ENCODE peak calls at places on chromosomes 1 and 21, in ten cellular contexts. One of them, this sample, is unnamed.

GRCh38 chr1:116791727-116792126 is 37.5 kb downstream of the CD2 start:
- DNase-seq in lung: no peak
- DNase-seq in AML-193: no peak
- DNase-seq in ecto neural progenitor cell: no peak
- DNase-seq in mucosa of descending colon: no peak
- DNase-seq in activated CD4-positive, CD25-positive, alpha-beta regulatory T cell treated with anti-CD3 and anti-CD28 coated beads, Interleukin-2, amount 50 U/mL, for 16 hours: no peak
- DNase-seq in endothelial cell: no peak
- DNase-seq in psoas muscle: no peak
- DNase-seq in NCI-H524 treated with DMSO at 0.1 percent for 48 hours: no peak
- DNase-seq in pancreas: no peak
- DNase-seq in this sample: no peak

GRCh38 chr1:27598288-27598687 is 5.7 kb downstream of the AHDC1 start:
- DNase-seq in endothelial cell: peak
- DNase-seq in NCI-H524 treated with DMSO at 0.1 percent for 48 hours: no peak
- DNase-seq in psoas muscle: peak
- DNase-seq in lung: no peak
- DNase-seq in pancreas: no peak
- DNase-seq in activated CD4-positive, CD25-positive, alpha-beta regulatory T cell treated with anti-CD3 and anti-CD28 coated beads, Interleukin-2, amount 50 U/mL, for 16 hours: no peak
- DNase-seq in AML-193: no peak
- DNase-seq in ecto neural progenitor cell: peak
- DNase-seq in mucosa of descending colon: no peak
- DNase-seq in this sample: no peak

GRCh38 chr21:38751379-38752050 is 54.2 kb upstream of the ETS2 start:
- DNase-seq in psoas muscle: peak
- DNase-seq in AML-193: peak
- DNase-seq in activated CD4-positive, CD25-positive, alpha-beta regulatory T cell treated with anti-CD3 and anti-CD28 coated beads, Interleukin-2, amount 50 U/mL, for 16 hours: no peak
- DNase-seq in ecto neural progenitor cell: no peak
- DNase-seq in lung: peak
- DNase-seq in endothelial cell: no peak
- DNase-seq in pancreas: no peak
- DNase-seq in NCI-H524 treated with DMSO at 0.1 percent for 48 hours: no peak
- DNase-seq in mucosa of descending colon: no peak
- DNase-seq in this sample: no peak

GRCh38 chr1:61191140-61191720 is 108.9 kb downstream of the NFIA start:
- DNase-seq in AML-193: no peak
- DNase-seq in NCI-H524 treated with DMSO at 0.1 percent for 48 hours: no peak
- DNase-seq in mucosa of descending colon: no peak
- DNase-seq in ecto neural progenitor cell: no peak
- DNase-seq in pancreas: no peak
- DNase-seq in endothelial cell: no peak
- DNase-seq in activated CD4-positive, CD25-positive, alpha-beta regulatory T cell treated with anti-CD3 and anti-CD28 coated beads, Interleukin-2, amount 50 U/mL, for 16 hours: no peak
- DNase-seq in lung: no peak
- DNase-seq in psoas muscle: no peak
- DNase-seq in this sample: no peak

GRCh38 chr1:171754381-171754705 is 12.5 kb upstream of the VAMP4 start:
- DNase-seq in activated CD4-positive, CD25-positive, alpha-beta regulatory T cell treated with anti-CD3 and anti-CD28 coated beads, Interleukin-2, amount 50 U/mL, for 16 hours: no peak
- DNase-seq in psoas muscle: no peak
- DNase-seq in lung: no peak
- DNase-seq in ecto neural progenitor cell: no peak
- DNase-seq in AML-193: no peak
- DNase-seq in endothelial cell: no peak
- DNase-seq in NCI-H524 treated with DMSO at 0.1 percent for 48 hours: no peak
- DNase-seq in mucosa of descending colon: no peak
- DNase-seq in pancreas: no peak
- DNase-seq in this sample: no peak

GRCh38 chr1:228350831-228351781 is 55.5 kb downstream of the TRIM11 start:
- DNase-seq in AML-193: no peak
- DNase-seq in mucosa of descending colon: no peak
- DNase-seq in activated CD4-positive, CD25-positive, alpha-beta regulatory T cell treated with anti-CD3 and anti-CD28 coated beads, Interleukin-2, amount 50 U/mL, for 16 hours: no peak
- DNase-seq in pancreas: peak
- DNase-seq in lung: no peak
- DNase-seq in NCI-H524 treated with DMSO at 0.1 percent for 48 hours: no peak
- DNase-seq in psoas muscle: peak
- DNase-seq in endothelial cell: no peak
- DNase-seq in ecto neural progenitor cell: no peak
- DNase-seq in this sample: no peak

GRCh38 chr1:220884109-220884980 is 5.1 kb downstream of the HLX start:
- DNase-seq in psoas muscle: no peak
- DNase-seq in lung: no peak
- DNase-seq in ecto neural progenitor cell: peak
- DNase-seq in activated CD4-positive, CD25-positive, alpha-beta regulatory T cell treated with anti-CD3 and anti-CD28 coated beads, Interleukin-2, amount 50 U/mL, for 16 hours: no peak
- DNase-seq in pancreas: peak
- DNase-seq in mucosa of descending colon: no peak
- DNase-seq in AML-193: no peak
- DNase-seq in endothelial cell: peak
- DNase-seq in NCI-H524 treated with DMSO at 0.1 percent for 48 hours: no peak
- DNase-seq in this sample: peak

GRCh38 chr1:114641377-114641776 is 28.5 kb downstream of the DENND2C start:
- DNase-seq in activated CD4-positive, CD25-positive, alpha-beta regulatory T cell treated with anti-CD3 and anti-CD28 coated beads, Interleukin-2, amount 50 U/mL, for 16 hours: no peak
- DNase-seq in pancreas: no peak
- DNase-seq in mucosa of descending colon: no peak
- DNase-seq in lung: no peak
- DNase-seq in NCI-H524 treated with DMSO at 0.1 percent for 48 hours: no peak
- DNase-seq in endothelial cell: no peak
- DNase-seq in psoas muscle: no peak
- DNase-seq in ecto neural progenitor cell: no peak
- DNase-seq in AML-193: no peak
- DNase-seq in this sample: no peak

GRCh38 chr1:209589440-209589839 is 5.9 kb downstream of the CAMK1G start:
- DNase-seq in endothelial cell: no peak
- DNase-seq in psoas muscle: no peak
- DNase-seq in activated CD4-positive, CD25-positive, alpha-beta regulatory T cell treated with anti-CD3 and anti-CD28 coated beads, Interleukin-2, amount 50 U/mL, for 16 hours: no peak
- DNase-seq in ecto neural progenitor cell: no peak
- DNase-seq in pancreas: no peak
- DNase-seq in AML-193: no peak
- DNase-seq in mucosa of descending colon: no peak
- DNase-seq in NCI-H524 treated with DMSO at 0.1 percent for 48 hours: no peak
- DNase-seq in lung: no peak
- DNase-seq in this sample: no peak

GRCh38 chr1:199352351-199352750 is 675.2 kb upstream of the NR5A2 start:
- DNase-seq in psoas muscle: no peak
- DNase-seq in endothelial cell: no peak
- DNase-seq in pancreas: no peak
- DNase-seq in NCI-H524 treated with DMSO at 0.1 percent for 48 hours: no peak
- DNase-seq in activated CD4-positive, CD25-positive, alpha-beta regulatory T cell treated with anti-CD3 and anti-CD28 coated beads, Interleukin-2, amount 50 U/mL, for 16 hours: no peak
- DNase-seq in lung: no peak
- DNase-seq in AML-193: no peak
- DNase-seq in mucosa of descending colon: no peak
- DNase-seq in ecto neural progenitor cell: no peak
- DNase-seq in this sample: no peak

GRCh38 chr1:181347495-181348390 is 135.6 kb upstream of the CACNA1E start:
- DNase-seq in NCI-H524 treated with DMSO at 0.1 percent for 48 hours: no peak
- DNase-seq in ecto neural progenitor cell: peak
- DNase-seq in AML-193: no peak
- DNase-seq in psoas muscle: no peak
- DNase-seq in endothelial cell: no peak
- DNase-seq in lung: no peak
- DNase-seq in pancreas: no peak
- DNase-seq in mucosa of descending colon: no peak
- DNase-seq in activated CD4-positive, CD25-positive, alpha-beta regulatory T cell treated with anti-CD3 and anti-CD28 coated beads, Interleukin-2, amount 50 U/mL, for 16 hours: no peak
- DNase-seq in this sample: no peak

GRCh38 chr21:32457360-32457840 is 44.9 kb downstream of the EVA1C start:
- DNase-seq in mucosa of descending colon: peak
- DNase-seq in psoas muscle: peak
- DNase-seq in AML-193: no peak
- DNase-seq in activated CD4-positive, CD25-positive, alpha-beta regulatory T cell treated with anti-CD3 and anti-CD28 coated beads, Interleukin-2, amount 50 U/mL, for 16 hours: no peak
- DNase-seq in lung: peak
- DNase-seq in pancreas: peak
- DNase-seq in endothelial cell: no peak
- DNase-seq in ecto neural progenitor cell: no peak
- DNase-seq in NCI-H524 treated with DMSO at 0.1 percent for 48 hours: no peak
- DNase-seq in this sample: no peak

GRCh38 chr1:65769621-65770020 is 23.1 kb upstream of the PDE4B start:
- DNase-seq in endothelial cell: no peak
- DNase-seq in pancreas: no peak
- DNase-seq in psoas muscle: no peak
- DNase-seq in NCI-H524 treated with DMSO at 0.1 percent for 48 hours: no peak
- DNase-seq in mucosa of descending colon: no peak
- DNase-seq in ecto neural progenitor cell: no peak
- DNase-seq in AML-193: no peak
- DNase-seq in lung: no peak
- DNase-seq in activated CD4-positive, CD25-positive, alpha-beta regulatory T cell treated with anti-CD3 and anti-CD28 coated beads, Interleukin-2, amount 50 U/mL, for 16 hours: no peak
- DNase-seq in this sample: no peak

GRCh38 chr1:228403231-228403631 is 3.4 kb downstream of the TRIM11 start:
- DNase-seq in ecto neural progenitor cell: no peak
- DNase-seq in NCI-H524 treated with DMSO at 0.1 percent for 48 hours: no peak
- DNase-seq in psoas muscle: no peak
- DNase-seq in pancreas: no peak
- DNase-seq in endothelial cell: no peak
- DNase-seq in mucosa of descending colon: no peak
- DNase-seq in activated CD4-positive, CD25-positive, alpha-beta regulatory T cell treated with anti-CD3 and anti-CD28 coated beads, Interleukin-2, amount 50 U/mL, for 16 hours: no peak
- DNase-seq in lung: no peak
- DNase-seq in AML-193: no peak
- DNase-seq in this sample: no peak

GRCh38 chr1:108316545-108316944 is 72.7 kb upstream of the NBPF4 start:
- DNase-seq in pancreas: no peak
- DNase-seq in AML-193: no peak
- DNase-seq in mucosa of descending colon: peak
- DNase-seq in endothelial cell: no peak
- DNase-seq in NCI-H524 treated with DMSO at 0.1 percent for 48 hours: no peak
- DNase-seq in ecto neural progenitor cell: no peak
- DNase-seq in psoas muscle: no peak
- DNase-seq in activated CD4-positive, CD25-positive, alpha-beta regulatory T cell treated with anti-CD3 and anti-CD28 coated beads, Interleukin-2, amount 50 U/mL, for 16 hours: no peak
- DNase-seq in lung: no peak
- DNase-seq in this sample: no peak

GRCh38 chr1:24641646-24642151 is 1.4 kb upstream of the SRRM1 start:
- DNase-seq in mucosa of descending colon: peak
- DNase-seq in ecto neural progenitor cell: peak
- DNase-seq in activated CD4-positive, CD25-positive, alpha-beta regulatory T cell treated with anti-CD3 and anti-CD28 coated beads, Interleukin-2, amount 50 U/mL, for 16 hours: no peak
- DNase-seq in endothelial cell: peak
- DNase-seq in lung: peak
- DNase-seq in AML-193: peak
- DNase-seq in NCI-H524 treated with DMSO at 0.1 percent for 48 hours: no peak
- DNase-seq in psoas muscle: peak
- DNase-seq in pancreas: no peak
- DNase-seq in this sample: no peak

GRCh38 chr1:24745711-24746582 is 700 bp downstream of the CLIC4 start:
- DNase-seq in lung: peak
- DNase-seq in psoas muscle: peak
- DNase-seq in endothelial cell: peak
- DNase-seq in mucosa of descending colon: peak
- DNase-seq in AML-193: no peak
- DNase-seq in pancreas: no peak
- DNase-seq in NCI-H524 treated with DMSO at 0.1 percent for 48 hours: peak
- DNase-seq in activated CD4-positive, CD25-positive, alpha-beta regulatory T cell treated with anti-CD3 and anti-CD28 coated beads, Interleukin-2, amount 50 U/mL, for 16 hours: no peak
- DNase-seq in ecto neural progenitor cell: peak
- DNase-seq in this sample: peak

GRCh38 chr1:234839663-234840062 is 229.7 kb upstream of the IRF2BP2 start:
- DNase-seq in activated CD4-positive, CD25-positive, alpha-beta regulatory T cell treated with anti-CD3 and anti-CD28 coated beads, Interleukin-2, amount 50 U/mL, for 16 hours: no peak
- DNase-seq in NCI-H524 treated with DMSO at 0.1 percent for 48 hours: no peak
- DNase-seq in mucosa of descending colon: no peak
- DNase-seq in endothelial cell: no peak
- DNase-seq in lung: no peak
- DNase-seq in psoas muscle: no peak
- DNase-seq in AML-193: no peak
- DNase-seq in ecto neural progenitor cell: no peak
- DNase-seq in pancreas: no peak
- DNase-seq in this sample: no peak

GRCh38 chr1:18866314-18866713 is 6.9 kb upstream of the TAS1R2 start:
- DNase-seq in NCI-H524 treated with DMSO at 0.1 percent for 48 hours: no peak
- DNase-seq in AML-193: no peak
- DNase-seq in ecto neural progenitor cell: no peak
- DNase-seq in pancreas: no peak
- DNase-seq in psoas muscle: no peak
- DNase-seq in activated CD4-positive, CD25-positive, alpha-beta regulatory T cell treated with anti-CD3 and anti-CD28 coated beads, Interleukin-2, amount 50 U/mL, for 16 hours: no peak
- DNase-seq in mucosa of descending colon: no peak
- DNase-seq in lung: peak
- DNase-seq in endothelial cell: no peak
- DNase-seq in this sample: no peak

GRCh38 chr21:44314128-44314527 is 14.3 kb downstream of the PFKL start:
- DNase-seq in NCI-H524 treated with DMSO at 0.1 percent for 48 hours: no peak
- DNase-seq in lung: no peak
- DNase-seq in activated CD4-positive, CD25-positive, alpha-beta regulatory T cell treated with anti-CD3 and anti-CD28 coated beads, Interleukin-2, amount 50 U/mL, for 16 hours: no peak
- DNase-seq in AML-193: no peak
- DNase-seq in mucosa of descending colon: no peak
- DNase-seq in endothelial cell: no peak
- DNase-seq in ecto neural progenitor cell: no peak
- DNase-seq in psoas muscle: no peak
- DNase-seq in pancreas: no peak
- DNase-seq in this sample: no peak

GRCh38 chr1:214917081-214917635 is 165.4 kb upstream of the KCNK2 start:
- DNase-seq in mucosa of descending colon: no peak
- DNase-seq in ecto neural progenitor cell: no peak
- DNase-seq in NCI-H524 treated with DMSO at 0.1 percent for 48 hours: no peak
- DNase-seq in pancreas: no peak
- DNase-seq in AML-193: no peak
- DNase-seq in endothelial cell: no peak
- DNase-seq in activated CD4-positive, CD25-positive, alpha-beta regulatory T cell treated with anti-CD3 and anti-CD28 coated beads, Interleukin-2, amount 50 U/mL, for 16 hours: no peak
- DNase-seq in lung: no peak
- DNase-seq in psoas muscle: no peak
- DNase-seq in this sample: no peak

GRCh38 chr21:16116798-16117197 is 387.0 kb downstream of the USP25 start:
- DNase-seq in mucosa of descending colon: no peak
- DNase-seq in ecto neural progenitor cell: no peak
- DNase-seq in pancreas: no peak
- DNase-seq in activated CD4-positive, CD25-positive, alpha-beta regulatory T cell treated with anti-CD3 and anti-CD28 coated beads, Interleukin-2, amount 50 U/mL, for 16 hours: no peak
- DNase-seq in psoas muscle: no peak
- DNase-seq in endothelial cell: no peak
- DNase-seq in lung: no peak
- DNase-seq in AML-193: no peak
- DNase-seq in NCI-H524 treated with DMSO at 0.1 percent for 48 hours: no peak
- DNase-seq in this sample: no peak

GRCh38 chr21:46218906-46219590 is 9.5 kb downstream of the LSS start:
- DNase-seq in NCI-H524 treated with DMSO at 0.1 percent for 48 hours: no peak
- DNase-seq in psoas muscle: no peak
- DNase-seq in lung: no peak
- DNase-seq in AML-193: no peak
- DNase-seq in ecto neural progenitor cell: peak
- DNase-seq in mucosa of descending colon: no peak
- DNase-seq in activated CD4-positive, CD25-positive, alpha-beta regulatory T cell treated with anti-CD3 and anti-CD28 coated beads, Interleukin-2, amount 50 U/mL, for 16 hours: no peak
- DNase-seq in pancreas: no peak
- DNase-seq in endothelial cell: no peak
- DNase-seq in this sample: no peak

GRCh38 chr1:116508984-116509980 is 61.5 kb downstream of the CD58 start:
- DNase-seq in psoas muscle: no peak
- DNase-seq in lung: no peak
- DNase-seq in endothelial cell: no peak
- DNase-seq in NCI-H524 treated with DMSO at 0.1 percent for 48 hours: no peak
- DNase-seq in activated CD4-positive, CD25-positive, alpha-beta regulatory T cell treated with anti-CD3 and anti-CD28 coated beads, Interleukin-2, amount 50 U/mL, for 16 hours: no peak
- DNase-seq in pancreas: no peak
- DNase-seq in ecto neural progenitor cell: no peak
- DNase-seq in AML-193: peak
- DNase-seq in mucosa of descending colon: peak
- DNase-seq in this sample: no peak

GRCh38 chr21:32015740-32016139 is 142.9 kb downstream of the HUNK start:
- DNase-seq in pancreas: no peak
- DNase-seq in AML-193: no peak
- DNase-seq in psoas muscle: no peak
- DNase-seq in ecto neural progenitor cell: no peak
- DNase-seq in activated CD4-positive, CD25-positive, alpha-beta regulatory T cell treated with anti-CD3 and anti-CD28 coated beads, Interleukin-2, amount 50 U/mL, for 16 hours: no peak
- DNase-seq in mucosa of descending colon: no peak
- DNase-seq in NCI-H524 treated with DMSO at 0.1 percent for 48 hours: no peak
- DNase-seq in endothelial cell: no peak
- DNase-seq in lung: no peak
- DNase-seq in this sample: no peak

GRCh38 chr1:80846966-80847365 is 953.8 kb upstream of the ADGRL2 start:
- DNase-seq in pancreas: no peak
- DNase-seq in activated CD4-positive, CD25-positive, alpha-beta regulatory T cell treated with anti-CD3 and anti-CD28 coated beads, Interleukin-2, amount 50 U/mL, for 16 hours: no peak
- DNase-seq in mucosa of descending colon: no peak
- DNase-seq in AML-193: no peak
- DNase-seq in endothelial cell: no peak
- DNase-seq in ecto neural progenitor cell: no peak
- DNase-seq in NCI-H524 treated with DMSO at 0.1 percent for 48 hours: no peak
- DNase-seq in lung: no peak
- DNase-seq in psoas muscle: no peak
- DNase-seq in this sample: no peak

GRCh38 chr1:206128192-206128591 is 11.0 kb upstream of the AVPR1B start:
- DNase-seq in psoas muscle: no peak
- DNase-seq in activated CD4-positive, CD25-positive, alpha-beta regulatory T cell treated with anti-CD3 and anti-CD28 coated beads, Interleukin-2, amount 50 U/mL, for 16 hours: no peak
- DNase-seq in endothelial cell: no peak
- DNase-seq in mucosa of descending colon: no peak
- DNase-seq in pancreas: no peak
- DNase-seq in AML-193: peak
- DNase-seq in NCI-H524 treated with DMSO at 0.1 percent for 48 hours: no peak
- DNase-seq in lung: no peak
- DNase-seq in ecto neural progenitor cell: no peak
- DNase-seq in this sample: no peak

GRCh38 chr1:154895779-154896178 is 25.7 kb upstream of the KCNN3 start:
- DNase-seq in endothelial cell: no peak
- DNase-seq in NCI-H524 treated with DMSO at 0.1 percent for 48 hours: no peak
- DNase-seq in psoas muscle: no peak
- DNase-seq in lung: no peak
- DNase-seq in pancreas: no peak
- DNase-seq in ecto neural progenitor cell: no peak
- DNase-seq in AML-193: no peak
- DNase-seq in activated CD4-positive, CD25-positive, alpha-beta regulatory T cell treated with anti-CD3 and anti-CD28 coated beads, Interleukin-2, amount 50 U/mL, for 16 hours: no peak
- DNase-seq in mucosa of descending colon: no peak
- DNase-seq in this sample: no peak